ENCODE peak calls at places on chromosomes 6 and 20, in four cellular contexts. N is T47D; S is fibroblast of lung; K is stimulated activated naive B cell treated with anti-CD40 and anti-IgM and Interleukin-4, amounts not matched to agents 10 μg/mL and 1 μg/mL and 100 μg/mL, for 72 hours. R is an unnamed sample.

GRCh38 chr20:54017846-54018245 is 52.5 kb downstream of the BCAS1 start:
- DNase-seq in N (no peak), S (no peak), K (peak), R (peak)

GRCh38 chr6:152845421-152845820 is 94.8 kb downstream of the VIP start:
- DNase-seq in N (no peak), S (no peak), K (no peak), R (no peak)

GRCh38 chr6:150331344-150331743 is 37.5 kb upstream of the IYD start:
- DNase-seq in N (no peak), S (no peak), K (no peak), R (no peak)

GRCh38 chr20:51037499-51038110 is 14.7 kb upstream of the KCNG1 start:
- DNase-seq in N (no peak), S (no peak), K (no peak), R (no peak)

GRCh38 chr20:7540018-7540417 is 400.2 kb downstream of the HAO1 start:
- DNase-seq in N (no peak), S (no peak), K (no peak), R (no peak)

GRCh38 chr6:32664827-32665362 is 1.6 kb downstream of the HLA-DQB1 start:
- DNase-seq in N (no peak), S (no peak), K (peak), R (no peak)

GRCh38 chr6:136012198-136012884 is 160.8 kb downstream of the PDE7B start:
- DNase-seq in N (no peak), S (peak), K (no peak), R (no peak)

GRCh38 chr6:154731296-154732218 is 1.7 kb upstream of the SCAF8 start:
- DNase-seq in N (peak), S (no peak), K (no peak), R (no peak)

GRCh38 chr6:56062856-56063255 is 184.5 kb downstream of the COL21A1 start:
- DNase-seq in N (no peak), S (no peak), K (no peak), R (no peak)

R was measured in GM13977.